ENCODE peak calls at places on chromosomes 5 and 9, in four cellular contexts. P is neural progenitor cell, G is hepatocyte, A is endothelial cell of umbilical vein. J is an unnamed sample. For H3K27me3, the result is how much of the 10 kb centered on the place peaks cover.

GRCh38 chr9:136011703-136012496 is 50.7 kb upstream of the UBAC1 start:
- DNase-seq in P (no peak), G (peak), A (peak), J (peak)

GRCh38 chr5:107557051-107557658 is 113.6 kb downstream of the EFNA5 start:
- DNase-seq in P (no peak), G (peak), A (no peak), J (peak)

GRCh38 chr5:147509710-147510651 is at the start of gene DPYSL3:
- DNase-seq in P (peak), G (peak), A (peak), J (peak)

GRCh38 chr9:87406545-87407166 is 91.0 kb upstream of the DAPK1 start:
- DNase-seq in P (no peak), G (peak), A (no peak), J (no peak)

GRCh38 chr9:123269316-123269715 is 930 bp upstream of the STRBP start:
- DNase-seq in P (no peak), G (no peak), A (no peak), J (no peak)

GRCh38 chr5:178331491-178331981 is 98.9 kb upstream of the PHYKPL start:
- DNase-seq in P (peak), G (peak), A (no peak), J (no peak)

GRCh38 chr9:32348289-32348688 is 36.2 kb upstream of the ACO1 start:
- DNase-seq in P (no peak), G (no peak), A (no peak), J (no peak)

GRCh38 chr5:88172847-88173758 is 95.5 kb downstream of the TMEM161B start:
- DNase-seq in P (peak), G (peak), A (no peak), J (no peak)

GRCh38 chr9:95839012-95839411 is 36.5 kb upstream of the ERCC6L2 start:
- DNase-seq in P (no peak), G (no peak), A (no peak), J (no peak)

GRCh38 chr5:134477462-134478245 is 47.8 kb upstream of the JADE2 start:
- DNase-seq in P (no peak), G (no peak), A (no peak), J (peak)

GRCh38 chr5:166618555-166618954 is 1672.9 kb upstream of the WWC1 start:
- DNase-seq in P (peak), G (no peak), A (no peak), J (no peak)

DNA sequence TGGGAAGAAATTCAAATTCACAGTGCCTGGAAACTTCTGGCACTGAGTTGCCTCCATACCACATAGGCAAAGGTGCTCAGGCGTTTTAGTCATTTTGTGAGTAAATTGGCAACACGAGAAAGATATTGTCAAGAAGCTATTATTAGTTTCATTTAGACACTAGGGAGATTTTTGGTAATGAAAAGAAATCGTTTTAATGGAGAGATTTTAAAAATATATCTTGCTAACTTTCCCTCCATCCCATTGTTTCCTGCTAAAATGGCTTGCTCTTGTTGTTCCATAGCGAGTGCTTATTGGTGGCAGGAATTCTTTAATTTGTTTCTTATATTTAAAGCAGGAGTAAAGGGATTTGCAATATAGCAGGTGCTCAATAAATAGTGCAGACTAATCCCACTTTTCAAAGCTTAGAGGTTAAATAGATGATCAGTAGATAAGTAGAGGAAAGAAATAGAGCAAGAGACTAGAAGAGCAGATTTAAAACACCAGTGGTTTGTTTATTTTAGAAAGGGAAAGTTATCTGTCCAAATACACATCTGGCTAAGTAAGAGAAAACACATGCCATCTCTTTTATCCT is 9.6 kb downstream of the FOXD1 start:
- DNase-seq in P (no peak), G (no peak), A (no peak), J (peak)
- H3K27ac ChIP-seq in P (no peak), G (no peak), A (no peak), J (no peak)

DNA sequence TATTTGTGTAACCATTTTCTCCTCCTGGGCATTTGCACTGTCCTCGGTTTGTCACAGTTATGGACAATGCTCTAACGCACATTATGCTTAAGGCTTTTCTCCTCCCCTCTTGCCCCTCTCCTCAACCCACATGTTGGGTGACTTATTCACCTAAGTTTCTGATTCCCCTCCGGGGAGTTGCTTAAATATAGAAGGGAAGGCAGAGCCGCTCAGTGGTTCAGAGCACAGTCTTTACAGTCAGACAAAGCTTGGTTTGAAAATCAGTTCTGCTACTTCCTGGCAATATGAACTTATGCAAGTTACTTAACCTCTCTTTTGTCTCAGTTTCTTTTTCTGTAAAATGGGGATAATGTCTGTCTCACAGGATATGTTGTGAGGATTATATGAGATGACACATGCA is 41.2 kb upstream of the SPRY4 start:
- DNase-seq in P (no peak), G (no peak), A (no peak), J (no peak)
- H2AFZ ChIP-seq in P (no peak), G (no peak), A (no peak), J (no peak)

DNA sequence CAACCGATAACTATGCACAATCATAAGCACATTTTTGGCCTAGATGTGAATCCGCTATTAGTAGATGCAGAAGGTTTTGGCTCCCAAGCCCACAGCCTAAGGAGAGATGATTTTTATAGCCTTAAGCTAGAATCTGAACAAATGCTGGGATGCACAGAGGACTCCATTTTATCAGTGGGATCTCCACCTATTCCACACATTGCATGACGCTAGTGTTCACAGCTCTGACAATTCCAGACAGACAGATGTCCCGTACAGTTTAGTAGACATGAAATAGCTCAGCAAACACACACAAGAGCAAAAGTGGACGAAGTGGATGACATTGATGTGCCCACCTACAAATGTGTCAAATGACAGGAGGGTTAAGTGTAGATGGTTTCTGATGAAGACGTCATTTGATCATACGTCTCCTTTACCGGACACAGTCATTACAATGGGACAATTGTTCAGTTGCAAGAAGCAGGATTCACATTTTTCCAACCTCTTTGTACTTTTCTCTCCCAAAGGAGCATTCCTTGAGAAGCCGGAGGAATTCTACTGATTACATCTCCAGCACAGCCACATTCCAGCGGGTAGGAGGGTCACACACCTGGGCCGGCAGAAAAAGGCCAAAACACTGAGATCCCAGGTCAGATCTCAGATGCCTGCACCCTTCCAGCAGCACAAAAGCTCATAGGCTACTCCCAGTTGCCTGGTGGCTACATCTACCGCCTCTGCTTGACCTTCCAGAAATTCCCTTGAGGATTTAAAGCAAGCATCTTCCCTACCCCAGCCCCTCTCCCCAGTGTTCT is 202.4 kb downstream of the SLIT3 start:
- DNase-seq in P (no peak), G (no peak), A (no peak), J (no peak)
- H3K27me3 ChIP-seq in P (under half), G (under half), A (under half), J (under half)

GRCh38 chr5:55994998-55995914 is 493 bp upstream of the IL6ST start:
- DNase-seq in P (peak), G (peak), A (peak), J (peak)
- H3K27ac ChIP-seq in P (peak), G (peak), A (peak), J (peak)

GRCh38 chr5:31052937-31053658 is 140.4 kb upstream of the CDH6 start:
- DNase-seq in P (no peak), G (no peak), A (no peak), J (no peak)
- H2AFZ ChIP-seq in P (no peak), G (no peak), A (no peak), J (no peak)

DNA sequence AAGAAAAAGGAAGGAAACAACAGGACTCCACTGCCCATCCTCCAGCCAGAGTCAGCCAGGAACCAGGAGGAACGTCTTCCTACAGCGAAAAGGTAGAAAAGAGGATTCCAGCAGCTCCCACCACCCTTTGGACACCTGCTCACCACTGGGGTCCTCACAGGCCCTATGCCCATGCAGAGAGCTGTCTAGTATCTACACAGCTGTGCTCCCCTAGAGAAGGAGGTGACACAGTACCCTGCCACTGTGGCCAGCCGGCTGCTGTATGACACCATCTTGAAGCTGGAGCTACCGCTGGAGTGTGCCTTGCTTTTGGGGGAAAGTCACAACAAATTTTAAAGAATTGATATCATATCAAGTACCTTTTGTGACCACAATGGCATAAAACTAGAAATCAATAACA is 92.6 kb downstream of the GTF3C4 start:
- DNase-seq in P (no peak), G (no peak), A (no peak), J (no peak)
- H3K27me3 ChIP-seq in P (under half), G (under half), A (under half), J (under half)

J was measured in fibroblast of lung.